ENCODE peak calls at places on chromosome 16, in seven cellular contexts. P, A, Z, R, O, W and T are unnamed samples.

GRCh38 chr16:17227278-17227677 is 243.5 kb downstream of the XYLT1 start:
- DNase-seq in P (no peak), A (no peak), Z (no peak), R (no peak), O (no peak), W (no peak), T (no peak)

GRCh38 chr16:84786605-84787302 is 33.0 kb upstream of the CRISPLD2 start:
- DNase-seq in P (no peak), A (no peak), Z (no peak), R (no peak), O (no peak), W (no peak), T (no peak)

GRCh38 chr16:65111306-65111705 is 10.6 kb downstream of the CDH11 start:
- DNase-seq in P (no peak), A (no peak), Z (no peak), R (no peak), O (no peak), W (no peak), T (no peak)

GRCh38 chr16:81036751-81037350 is 1.2 kb downstream of the ATMIN start:
- DNase-seq in P (no peak), A (peak; percentile 24), Z (no peak), R (no peak), O (peak; percentile 6), W (no peak), T (no peak)

GRCh38 chr16:1156983-1157638 is 4.2 kb downstream of the CACNA1H start:
- DNase-seq in P (no peak), A (no peak), Z (no peak), R (no peak), O (no peak), W (no peak), T (no peak)

GRCh38 chr16:88339926-88340754 is 42.6 kb upstream of the ZNF469 start:
- DNase-seq in P (no peak), A (no peak), Z (no peak), R (no peak), O (no peak), W (no peak), T (no peak)

GRCh38 chr16:84562174-84562815 is 55.6 kb downstream of the COTL1 start:
- DNase-seq in P (no peak), A (no peak), Z (no peak), R (no peak), O (peak; percentile 41), W (no peak), T (no peak)

GRCh38 chr16:84500531-84500930 is 3.9 kb downstream of the MEAK7 start:
- DNase-seq in P (no peak), A (no peak), Z (no peak), R (no peak), O (no peak), W (no peak), T (no peak)

GRCh38 chr16:25110392-25110947 is 1.1 kb upstream of the LCMT1 start:
- DNase-seq in P (no peak), A (no peak), Z (no peak), R (no peak), O (no peak), W (no peak), T (no peak)

GRCh38 chr16:82603784-82604411 is 22.9 kb upstream of the CDH13 start:
- DNase-seq in P (no peak), A (peak; percentile 72), Z (no peak), R (peak; percentile 32), O (no peak), W (no peak), T (peak; percentile 34)